ENCODE peak calls at places on chromosomes 6 and 20, in five cellular contexts. One of them, this sample, is unnamed.
A peak's percentile ranks its signal among the peaks of the same experiment; 100 is the strongest.

GRCh38 chr6:17473554-17473953 is 80.2 kb downstream of the CAP2 start:
- DNase-seq in AG04450: no peak
- DNase-seq in heart left ventricle: peak; percentile 29
- DNase-seq in uterus: no peak
- DNase-seq in keratinocyte: no peak
- DNase-seq in this sample: no peak

GRCh38 chr6:62298745-62299392 is 12.8 kb upstream of the KHDRBS2 start:
- DNase-seq in AG04450: no peak
- DNase-seq in keratinocyte: no peak
- DNase-seq in uterus: no peak
- DNase-seq in heart left ventricle: no peak
- DNase-seq in this sample: no peak

GRCh38 chr6:89611666-89612065 is 26.9 kb downstream of the LYRM2 start:
- DNase-seq in keratinocyte: no peak
- DNase-seq in AG04450: no peak
- DNase-seq in uterus: no peak
- DNase-seq in heart left ventricle: no peak
- DNase-seq in this sample: no peak

GRCh38 chr6:29011276-29011734 is 6.2 kb upstream of the ZNF311 start:
- DNase-seq in keratinocyte: no peak
- DNase-seq in heart left ventricle: peak; percentile 51
- DNase-seq in uterus: peak; percentile 36
- DNase-seq in AG04450: no peak
- DNase-seq in this sample: no peak

GRCh38 chr6:35754452-35755321 is 17.9 kb downstream of the ARMC12 start:
- DNase-seq in AG04450: no peak
- DNase-seq in heart left ventricle: no peak
- DNase-seq in keratinocyte: no peak
- DNase-seq in uterus: no peak
- DNase-seq in this sample: no peak

GRCh38 chr20:41509316-41509715 is 108.9 kb downstream of the CHD6 start:
- DNase-seq in AG04450: no peak
- DNase-seq in uterus: no peak
- DNase-seq in keratinocyte: no peak
- DNase-seq in heart left ventricle: no peak
- DNase-seq in this sample: no peak

GRCh38 chr20:19396466-19397081 is 184.1 kb downstream of the SLC24A3 start:
- DNase-seq in uterus: no peak
- DNase-seq in keratinocyte: no peak
- DNase-seq in heart left ventricle: no peak
- DNase-seq in AG04450: no peak
- DNase-seq in this sample: no peak

GRCh38 chr6:70270287-70271005 is 32.4 kb downstream of the COL9A1 start:
- DNase-seq in keratinocyte: no peak
- DNase-seq in heart left ventricle: no peak
- DNase-seq in uterus: no peak
- DNase-seq in AG04450: no peak
- DNase-seq in this sample: no peak

GRCh38 chr20:43191946-43192847 is 2.5 kb upstream of the PTPRT start:
- DNase-seq in keratinocyte: no peak
- DNase-seq in heart left ventricle: no peak
- DNase-seq in uterus: no peak
- DNase-seq in AG04450: no peak
- DNase-seq in this sample: no peak

GRCh38 chr20:31278178-31278577 is 20.7 kb downstream of the DEFB115 start:
- DNase-seq in heart left ventricle: no peak
- DNase-seq in keratinocyte: no peak
- DNase-seq in AG04450: no peak
- DNase-seq in uterus: no peak
- DNase-seq in this sample: no peak

GRCh38 chr6:36829919-36830544 is 9.2 kb downstream of the CPNE5 start:
- DNase-seq in keratinocyte: no peak
- DNase-seq in AG04450: no peak
- DNase-seq in heart left ventricle: peak; percentile 87
- DNase-seq in uterus: peak; percentile 83
- DNase-seq in this sample: peak; percentile 83

GRCh38 chr20:3927486-3928291 is 38.5 kb downstream of the PANK2 start:
- DNase-seq in heart left ventricle: no peak
- DNase-seq in uterus: no peak
- DNase-seq in AG04450: no peak
- DNase-seq in keratinocyte: no peak
- DNase-seq in this sample: no peak

GRCh38 chr20:64247312-64247627 is 8.3 kb upstream of the PCMTD2 start:
- DNase-seq in uterus: no peak
- DNase-seq in keratinocyte: no peak
- DNase-seq in AG04450: no peak
- DNase-seq in heart left ventricle: no peak
- DNase-seq in this sample: no peak

DNA sequence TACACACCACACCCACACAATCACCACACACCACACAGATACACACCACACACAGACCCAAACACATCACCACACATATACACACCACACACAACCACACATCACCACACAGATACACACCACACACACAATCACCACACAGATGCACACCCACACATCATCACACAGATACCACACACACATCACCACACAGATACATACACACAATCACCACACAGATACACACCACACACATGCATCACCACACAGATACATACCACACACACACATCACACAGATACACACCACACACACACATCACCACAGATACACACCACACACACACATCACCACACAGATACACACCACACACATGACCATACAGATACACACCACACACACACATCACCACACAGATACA is 73.2 kb downstream of the GRM4 start:
- DNase-seq in heart left ventricle: no peak
- DNase-seq in uterus: no peak
- DNase-seq in keratinocyte: no peak
- DNase-seq in AG04450: no peak
- DNase-seq in this sample: no peak
- H3K4me3 ChIP-seq in heart left ventricle: no peak overlapping the region
- H3K4me3 ChIP-seq in uterus: no peak overlapping the region
- H3K4me3 ChIP-seq in keratinocyte: no peak overlapping the region
- H3K4me3 ChIP-seq in AG04450: no peak overlapping the region
- H3K4me3 ChIP-seq in this sample: no peak overlapping the region

GRCh38 chr6:579339-579738 is 77.6 kb downstream of the HUS1B start:
- DNase-seq in keratinocyte: no peak
- DNase-seq in AG04450: no peak
- DNase-seq in heart left ventricle: no peak
- DNase-seq in uterus: no peak
- DNase-seq in this sample: no peak

GRCh38 chr6:586553-586952 is 70.3 kb downstream of the HUS1B start:
- DNase-seq in AG04450: no peak
- DNase-seq in heart left ventricle: no peak
- DNase-seq in uterus: no peak
- DNase-seq in keratinocyte: no peak
- DNase-seq in this sample: no peak

GRCh38 chr6:583639-584038 is 73.3 kb downstream of the HUS1B start:
- DNase-seq in heart left ventricle: no peak
- DNase-seq in keratinocyte: no peak
- DNase-seq in AG04450: no peak
- DNase-seq in uterus: no peak
- DNase-seq in this sample: no peak

GRCh38 chr6:583116-583515 is 73.8 kb downstream of the HUS1B start:
- DNase-seq in heart left ventricle: no peak
- DNase-seq in keratinocyte: peak; percentile 25
- DNase-seq in uterus: no peak
- DNase-seq in AG04450: no peak
- DNase-seq in this sample: no peak

GRCh38 chr6:582370-582769 is 74.5 kb downstream of the HUS1B start:
- DNase-seq in uterus: no peak
- DNase-seq in heart left ventricle: no peak
- DNase-seq in keratinocyte: no peak
- DNase-seq in AG04450: no peak
- DNase-seq in this sample: no peak
- H3K27ac ChIP-seq in uterus: no peak overlapping the region
- H3K27ac ChIP-seq in heart left ventricle: no peak overlapping the region
- H3K27ac ChIP-seq in keratinocyte: no peak overlapping the region
- H3K27ac ChIP-seq in AG04450: no peak overlapping the region
- H3K27ac ChIP-seq in this sample: peak overlapping the region; percentile 9

DNA sequence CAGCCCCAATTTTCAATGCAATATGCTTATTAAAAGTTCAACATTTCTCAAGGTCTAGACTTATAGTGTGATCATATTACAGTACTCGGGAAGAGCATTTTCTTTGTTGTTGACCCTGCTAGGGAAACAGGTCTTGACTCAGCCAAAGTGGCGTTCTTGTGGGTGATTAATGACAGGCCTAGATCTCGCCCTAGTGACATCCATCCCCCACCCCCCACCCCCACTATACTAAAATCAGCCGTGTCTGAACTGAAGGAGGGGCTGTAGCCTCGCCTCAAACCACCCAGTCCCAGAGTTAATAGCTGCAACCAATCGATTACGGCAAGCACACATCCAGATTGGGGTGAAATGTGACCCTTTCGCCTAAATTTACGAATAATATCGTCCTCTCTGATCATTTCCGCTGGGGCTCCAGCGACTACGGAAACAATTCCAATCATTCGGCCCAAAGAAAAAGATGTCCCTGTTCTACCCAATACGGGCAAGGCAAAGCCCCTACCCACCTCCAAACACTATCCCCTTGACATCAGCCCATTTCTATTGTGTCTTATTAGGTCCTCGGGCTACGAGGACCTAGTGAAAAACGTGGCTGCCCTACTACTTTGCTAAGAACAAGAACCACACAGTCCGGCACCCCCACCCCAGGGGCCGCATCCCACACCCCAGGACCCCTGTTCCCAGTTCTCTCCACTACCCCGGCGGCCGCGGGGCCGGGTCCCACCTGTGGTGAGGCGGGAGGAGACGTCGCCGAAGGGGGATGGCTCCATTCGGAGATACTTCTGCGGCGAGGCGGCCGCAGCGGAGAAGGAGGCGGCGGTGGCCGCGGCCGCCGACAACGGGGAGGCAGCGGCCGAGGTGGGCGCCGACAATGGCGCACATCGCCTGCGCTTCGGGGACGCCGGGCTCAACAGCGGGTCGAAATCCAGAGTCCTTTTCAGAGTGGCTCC is 1.0 kb downstream of the AKIRIN2 start:
- DNase-seq in keratinocyte: no peak
- DNase-seq in uterus: peak; percentile 25
- DNase-seq in AG04450: no peak
- DNase-seq in heart left ventricle: peak; percentile 40
- DNase-seq in this sample: peak; percentile 38
- TF ChIP-seq CTCF in keratinocyte: no peak
- TF ChIP-seq CTCF in uterus: no peak
- TF ChIP-seq CTCF in AG04450: no peak
- TF ChIP-seq CTCF in heart left ventricle: no peak
- TF ChIP-seq CTCF in this sample: no peak

GRCh38 chr6:42403415-42403814 is 48.3 kb downstream of the TRERF1 start:
- DNase-seq in AG04450: no peak
- DNase-seq in heart left ventricle: no peak
- DNase-seq in keratinocyte: peak; percentile 86
- DNase-seq in uterus: no peak
- DNase-seq in this sample: no peak

GRCh38 chr6:42402184-42402583 is 49.5 kb downstream of the TRERF1 start:
- DNase-seq in heart left ventricle: no peak
- DNase-seq in AG04450: no peak
- DNase-seq in keratinocyte: no peak
- DNase-seq in uterus: no peak
- DNase-seq in this sample: peak; percentile 64

GRCh38 chr6:42404494-42404893 is 47.2 kb downstream of the TRERF1 start:
- DNase-seq in uterus: peak; percentile 22
- DNase-seq in keratinocyte: peak; percentile 85
- DNase-seq in heart left ventricle: peak; percentile 46
- DNase-seq in AG04450: no peak
- DNase-seq in this sample: no peak

GRCh38 chr6:42405025-42405424 is 46.7 kb downstream of the TRERF1 start:
- DNase-seq in keratinocyte: no peak
- DNase-seq in AG04450: peak; percentile 49
- DNase-seq in heart left ventricle: peak; percentile 34
- DNase-seq in uterus: no peak
- DNase-seq in this sample: no peak

DNA sequence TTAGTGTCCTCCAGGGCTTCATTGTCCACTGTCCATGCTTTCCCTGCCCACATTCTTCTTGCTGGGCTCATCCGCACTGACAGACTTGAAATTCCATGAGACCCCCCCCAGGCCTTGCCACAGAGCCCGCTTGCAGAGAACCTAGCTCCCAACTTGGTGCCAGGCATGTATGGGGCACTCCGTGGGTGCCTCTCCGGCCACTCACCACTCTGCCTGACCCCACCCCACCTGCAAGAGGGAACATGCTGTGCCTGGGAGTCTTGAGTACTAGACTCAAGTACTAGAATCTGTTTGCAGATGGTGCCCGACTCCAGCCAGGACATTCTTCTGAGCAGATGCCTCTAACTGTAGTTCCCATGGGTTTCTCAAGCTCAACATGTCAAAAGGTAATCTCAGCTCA is 47.9 kb downstream of the TRERF1 start:
- DNase-seq in heart left ventricle: no peak
- DNase-seq in uterus: no peak
- DNase-seq in AG04450: no peak
- DNase-seq in keratinocyte: no peak
- DNase-seq in this sample: no peak
- H3K4me3 ChIP-seq in heart left ventricle: no peak overlapping the region
- H3K4me3 ChIP-seq in uterus: no peak overlapping the region
- H3K4me3 ChIP-seq in AG04450: no peak overlapping the region
- H3K4me3 ChIP-seq in keratinocyte: peak overlapping the region; percentile 47
- H3K4me3 ChIP-seq in this sample: no peak overlapping the region

This sample was measured in Peyer's patch.